ENCODE peak calls at places on chromosomes 5 and 9, in nine cellular contexts. Q is GM03348; K is left colon; L is epithelial cell of esophagus; A is A172; R is ACHN; Z is mucosa of gallbladder; Y is GM10248; C is stimulated activated CD4-positive, alpha-beta T cell treated with anti-CD3 and anti-CD28 coated beads, Interleukin-4, amount 100 ng/mL, for 1 hour. P is an unnamed sample.

GRCh38 chr5:112757468-112758208 is 20.0 kb downstream of the APC start:
- DNase-seq in Q (peak), K (no peak), L (peak), A (peak), R (peak), Z (no peak), Y (peak), C (no peak), P (peak)

GRCh38 chr5:7754997-7755596 is 95.8 kb downstream of the CFAP90 start:
- DNase-seq in Q (peak), K (no peak), L (peak), A (peak), R (peak), Z (peak), Y (peak), C (peak), P (peak)

GRCh38 chr9:113955076-113955752 is 79.1 kb downstream of the ZNF618 start:
- DNase-seq in Q (peak), K (no peak), L (no peak), A (peak), R (peak), Z (no peak), Y (no peak), C (no peak), P (peak)

GRCh38 chr9:129801504-129801903 is 1.5 kb upstream of the TOR1B start:
- DNase-seq in Q (no peak), K (no peak), L (no peak), A (no peak), R (no peak), Z (no peak), Y (no peak), C (no peak), P (no peak)

GRCh38 chr5:98786178-98786853 is 12.9 kb downstream of the RGMB start:
- DNase-seq in Q (no peak), K (no peak), L (peak), A (no peak), R (no peak), Z (no peak), Y (no peak), C (no peak), P (no peak)

GRCh38 chr9:38024036-38024681 is 44.9 kb downstream of the SHB start:
- DNase-seq in Q (peak), K (peak), L (peak), A (no peak), R (no peak), Z (no peak), Y (no peak), C (no peak), P (no peak)

GRCh38 chr9:73011346-73011745 is 58.5 kb upstream of the ALDH1A1 start:
- DNase-seq in Q (peak), K (no peak), L (no peak), A (no peak), R (no peak), Z (no peak), Y (no peak), C (no peak), P (no peak)

GRCh38 chr5:173807150-173807784 is 80.9 kb upstream of the CPEB4 start:
- DNase-seq in Q (no peak), K (no peak), L (no peak), A (no peak), R (no peak), Z (no peak), Y (no peak), C (no peak), P (no peak)

GRCh38 chr9:86112057-86112456 is 12.7 kb upstream of the GOLM1 start:
- DNase-seq in Q (no peak), K (no peak), L (no peak), A (no peak), R (no peak), Z (no peak), Y (no peak), C (no peak), P (no peak)

GRCh38 chr9:91929331-91929730 is 20.7 kb downstream of the ROR2 start:
- DNase-seq in Q (no peak), K (no peak), L (no peak), A (no peak), R (no peak), Z (no peak), Y (no peak), C (no peak), P (no peak)

GRCh38 chr9:113602126-113603119 is 138.9 kb downstream of the RGS3 start:
- DNase-seq in Q (peak), K (no peak), L (peak), A (peak), R (peak), Z (peak), Y (peak), C (peak), P (peak)

GRCh38 chr5:72842816-72843215 is 26.4 kb downstream of the TNPO1 start:
- DNase-seq in Q (no peak), K (no peak), L (peak), A (peak), R (peak), Z (no peak), Y (no peak), C (no peak), P (peak)

GRCh38 chr9:88713022-88713421 is 178.0 kb downstream of the NXNL2 start:
- DNase-seq in Q (no peak), K (no peak), L (no peak), A (no peak), R (no peak), Z (no peak), Y (no peak), C (no peak), P (no peak)

GRCh38 chr5:545641-546375 is 21.6 kb upstream of the SLC9A3 start:
- DNase-seq in Q (no peak), K (peak), L (no peak), A (no peak), R (no peak), Z (no peak), Y (no peak), C (no peak), P (no peak)

GRCh38 chr5:178496661-178497060 is 93.5 kb downstream of the COL23A1 start:
- DNase-seq in Q (no peak), K (no peak), L (no peak), A (no peak), R (no peak), Z (no peak), Y (no peak), C (no peak), P (no peak)

GRCh38 chr9:25517701-25518100 is 160.5 kb downstream of the TUSC1 start:
- DNase-seq in Q (no peak), K (no peak), L (no peak), A (no peak), R (no peak), Z (no peak), Y (no peak), C (no peak), P (no peak)

GRCh38 chr9:112553256-112553826 is 66.7 kb downstream of the KIAA1958 start:
- DNase-seq in Q (no peak), K (no peak), L (no peak), A (no peak), R (no peak), Z (no peak), Y (no peak), C (no peak), P (no peak)

GRCh38 chr9:126435626-126436025 is 109.0 kb downstream of the MVB12B start:
- DNase-seq in Q (no peak), K (no peak), L (no peak), A (no peak), R (no peak), Z (no peak), Y (no peak), C (no peak), P (no peak)

GRCh38 chr9:111833941-111834340 is 39.2 kb upstream of the SHOC1 start:
- DNase-seq in Q (no peak), K (no peak), L (peak), A (no peak), R (no peak), Z (no peak), Y (no peak), C (no peak), P (no peak)

GRCh38 chr5:76472338-76473336 is 69.6 kb downstream of the IQGAP2 start:
- DNase-seq in Q (no peak), K (no peak), L (peak), A (no peak), R (no peak), Z (no peak), Y (no peak), C (peak), P (no peak)

GRCh38 chr5:122501087-122501435 is 189.0 kb downstream of the SNCAIP start:
- DNase-seq in Q (peak), K (no peak), L (no peak), A (no peak), R (no peak), Z (no peak), Y (no peak), C (no peak), P (no peak)

GRCh38 chr9:109064963-109065701 is 51.8 kb upstream of the CTNNAL1 start:
- DNase-seq in Q (peak), K (no peak), L (peak), A (peak), R (peak), Z (no peak), Y (no peak), C (no peak), P (no peak)

GRCh38 chr9:38339087-38339486 is 53.4 kb upstream of the ALDH1B1 start:
- DNase-seq in Q (peak), K (no peak), L (peak), A (peak), R (peak), Z (no peak), Y (no peak), C (no peak), P (peak)